ENCODE peak calls at places on chromosome 1, in four cellular contexts. M is AG09319, S is lower leg skin, W is CMK. V is an unnamed sample.
A peak's percentile ranks its signal among the peaks of the same experiment; 100 is the strongest.

GRCh38 chr1:248906741-248907661 is 966 bp downstream of the PGBD2 start:
- DNase-seq in M (no peak), S (no peak), W (no peak), V (no peak)

GRCh38 chr1:97919568-97920261 is 1.1 kb downstream of the DPYD start:
- DNase-seq in M (no peak), S (no peak), W (no peak), V (no peak)

GRCh38 chr1:24318238-24318987 is 744 bp upstream of the GRHL3 start:
- DNase-seq in M (no peak), S (no peak), W (no peak), V (no peak)

GRCh38 chr1:48043524-48043923 is 46.3 kb upstream of the TRABD2B start:
- DNase-seq in M (no peak), S (no peak), W (no peak), V (no peak)

GRCh38 chr1:235015291-235015990 is 113.2 kb downstream of the TOMM20 start:
- DNase-seq in M (no peak), S (no peak), W (no peak), V (no peak)

GRCh38 chr1:203638914-203639313 is 12.3 kb downstream of the ATP2B4 start:
- DNase-seq in M (no peak), S (no peak), W (no peak), V (no peak)

GRCh38 chr1:29324771-29325351 is 88.5 kb downstream of the PTPRU start:
- DNase-seq in M (no peak), S (no peak), W (no peak), V (no peak)

GRCh38 chr1:55337801-55338447 is 122.8 kb upstream of the USP24 start:
- DNase-seq in M (no peak), S (no peak), W (peak; percentile 68), V (peak; percentile 39)

GRCh38 chr1:51231121-51231520 is 5.0 kb upstream of the RNF11 start:
- DNase-seq in M (no peak), S (no peak), W (no peak), V (no peak)

GRCh38 chr1:109427171-109427467 is 871 bp upstream of the PSMA5 start:
- DNase-seq in M (no peak), S (no peak), W (no peak), V (no peak)

GRCh38 chr1:243471754-243472725 is 216.2 kb downstream of the SDCCAG8 start:
- DNase-seq in M (no peak), S (no peak), W (no peak), V (no peak)

GRCh38 chr1:89545264-89546038 is 20.8 kb downstream of the LRRC8B start:
- DNase-seq in M (no peak), S (no peak), W (peak; percentile 61), V (no peak)

GRCh38 chr1:92310185-92310597 is 11.3 kb downstream of the RPAP2 start:
- DNase-seq in M (no peak), S (no peak), W (no peak), V (no peak)

GRCh38 chr1:97918961-97919360 is 1.9 kb downstream of the DPYD start:
- DNase-seq in M (no peak), S (no peak), W (no peak), V (no peak)

GRCh38 chr1:208652300-208653160 is 408.3 kb upstream of the PLXNA2 start:
- DNase-seq in M (peak; percentile 10), S (peak; percentile 30), W (peak; percentile 9), V (peak; percentile 34)

GRCh38 chr1:192601145-192602048 is 25.8 kb downstream of the RGS1 start:
- DNase-seq in M (no peak), S (no peak), W (no peak), V (no peak)

GRCh38 chr1:77543822-77544448 is 138.5 kb downstream of the ZZZ3 start:
- DNase-seq in M (no peak), S (no peak), W (no peak), V (no peak)

GRCh38 chr1:7842517-7842916 is 10.3 kb downstream of the UTS2 start:
- DNase-seq in M (no peak), S (no peak), W (peak; percentile 52), V (no peak)

GRCh38 chr1:110686188-110686587 is 11.4 kb upstream of the KCNA3 start:
- DNase-seq in M (no peak), S (no peak), W (no peak), V (no peak)

GRCh38 chr1:119251751-119252150 is 111.3 kb upstream of the WARS2 start:
- DNase-seq in M (no peak), S (no peak), W (no peak), V (no peak)

GRCh38 chr1:28750330-28750729 is 13.6 kb downstream of the YTHDF2 start:
- DNase-seq in M (no peak), S (no peak), W (no peak), V (no peak)

GRCh38 chr1:179145521-179145920 is 63.7 kb downstream of the TOR3A start:
- DNase-seq in M (no peak), S (no peak), W (no peak), V (no peak)

GRCh38 chr1:56916630-56917029 is 49.2 kb downstream of the C8B start:
- DNase-seq in M (no peak), S (no peak), W (no peak), V (no peak)

GRCh38 chr1:67645495-67646144 is 39.4 kb upstream of the GADD45A start:
- DNase-seq in M (no peak), S (peak; percentile 43), W (no peak), V (no peak)

GRCh38 chr1:54227091-54227602 is 27.2 kb downstream of the MRPL37 start:
- DNase-seq in M (no peak), S (no peak), W (no peak), V (no peak)

V was measured in AG09309.